ENCODE peak calls at places on chromosomes 12 and 14, in eight cellular contexts. T is AG09319, R is right atrium auricular region, Y is breast epithelium, F is tibial artery, M is cardiac muscle cell, O is HFFc6, P is left ventricle myocardium inferior. S is an unnamed sample.

GRCh38 chr12:93783827-93784226 is 106.7 kb downstream of the CRADD start:
- DNase-seq in T (no peak), R (no peak), Y (no peak), F (no peak), M (no peak), O (no peak), P (no peak), S (no peak)

GRCh38 chr12:126469211-126469610 is 1404.0 kb downstream of the AACS start:
- DNase-seq in T (peak), R (no peak), Y (no peak), F (no peak), M (no peak), O (no peak), P (no peak), S (no peak)

GRCh38 chr14:68634874-68635601 is 157.8 kb downstream of the ZFP36L1 start:
- DNase-seq in T (no peak), R (no peak), Y (no peak), F (no peak), M (no peak), O (no peak), P (no peak), S (no peak)

GRCh38 chr12:97211421-97211820 is 251.2 kb upstream of the RMST start:
- DNase-seq in T (no peak), R (no peak), Y (no peak), F (no peak), M (no peak), O (no peak), P (no peak), S (no peak)

GRCh38 chr12:15186593-15186992 is 34.6 kb downstream of the RERG start:
- DNase-seq in T (no peak), R (no peak), Y (no peak), F (no peak), M (no peak), O (no peak), P (no peak), S (no peak)

GRCh38 chr12:78194448-78194847 is 363.8 kb downstream of the NAV3 start:
- DNase-seq in T (peak), R (no peak), Y (no peak), F (no peak), M (no peak), O (peak), P (no peak), S (no peak)

GRCh38 chr12:10501031-10501430 is 4.7 kb upstream of the EIF2S3B start:
- DNase-seq in T (no peak), R (no peak), Y (no peak), F (no peak), M (no peak), O (no peak), P (no peak), S (no peak)

GRCh38 chr12:74537126-74537706 is 419 bp upstream of the ATXN7L3B start:
- DNase-seq in T (peak), R (no peak), Y (no peak), F (no peak), M (peak), O (peak), P (no peak), S (no peak)

GRCh38 chr14:98864211-98864610 is 407.8 kb downstream of the BCL11B start:
- DNase-seq in T (no peak), R (no peak), Y (no peak), F (no peak), M (no peak), O (no peak), P (no peak), S (no peak)

GRCh38 chr12:3215410-3215975 is 138.3 kb downstream of the TSPAN9 start:
- DNase-seq in T (no peak), R (no peak), Y (no peak), F (no peak), M (no peak), O (no peak), P (no peak), S (no peak)

GRCh38 chr12:105935981-105936380 is 202.8 kb downstream of the NUAK1 start:
- DNase-seq in T (no peak), R (no peak), Y (no peak), F (no peak), M (no peak), O (peak), P (no peak), S (no peak)

GRCh38 chr12:1122803-1123202 is 131.8 kb downstream of the ERC1 start:
- DNase-seq in T (no peak), R (no peak), Y (no peak), F (no peak), M (peak), O (no peak), P (no peak), S (no peak)

GRCh38 chr14:23352506-23353432 is at the start of gene SLC22A17:
- DNase-seq in T (peak), R (peak), Y (peak), F (peak), M (peak), O (peak), P (peak), S (peak)
- TF ChIP-seq CTCF in T (peak), R (no peak), Y (no peak), F (no peak), M (no peak), O (peak), P (no peak), S (no peak)

DNA sequence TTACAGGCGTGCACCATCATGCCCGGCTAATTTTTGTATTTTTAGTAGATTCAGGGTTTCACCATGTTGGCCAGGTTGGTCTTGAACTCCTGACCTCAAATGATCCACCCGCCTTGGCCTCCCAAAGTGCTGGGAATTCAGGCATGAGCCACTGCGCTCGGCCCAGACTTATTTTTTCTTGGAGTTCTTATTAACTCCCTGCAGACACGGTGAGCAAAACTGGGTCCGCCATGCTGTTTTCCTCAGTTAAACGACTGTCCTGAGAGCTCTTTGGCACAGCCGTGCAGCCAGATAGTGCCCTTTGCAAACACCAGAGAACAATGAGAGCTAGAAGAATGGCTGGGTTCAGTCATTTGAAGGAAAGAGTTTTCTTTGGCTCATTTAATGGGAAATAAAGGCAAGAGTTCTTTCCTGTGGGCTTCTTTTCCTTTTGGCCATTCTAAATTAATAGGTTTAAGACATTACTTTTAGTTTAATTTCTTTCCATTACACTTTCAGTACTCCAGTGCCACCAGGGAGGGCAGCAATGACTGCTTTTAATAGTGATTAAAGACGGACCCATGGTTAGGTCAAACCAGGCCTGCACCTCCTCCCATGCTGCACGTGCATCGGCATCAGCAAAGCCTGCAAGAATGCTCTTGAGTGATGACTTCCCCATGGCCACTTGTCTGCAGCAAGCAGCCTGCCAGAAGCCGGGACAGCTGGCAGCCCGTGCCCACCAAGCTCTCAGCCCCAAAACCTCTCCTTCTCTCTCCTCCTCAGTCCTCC is 60.7 kb downstream of the VCPKMT start:
- DNase-seq in T (no peak), R (no peak), Y (no peak), F (peak), M (no peak), O (no peak), P (no peak), S (no peak)
- TF ChIP-seq CTCF in T (no peak), R (no peak), Y (no peak), F (no peak), M (peak), O (no peak), P (peak), S (no peak)

DNA sequence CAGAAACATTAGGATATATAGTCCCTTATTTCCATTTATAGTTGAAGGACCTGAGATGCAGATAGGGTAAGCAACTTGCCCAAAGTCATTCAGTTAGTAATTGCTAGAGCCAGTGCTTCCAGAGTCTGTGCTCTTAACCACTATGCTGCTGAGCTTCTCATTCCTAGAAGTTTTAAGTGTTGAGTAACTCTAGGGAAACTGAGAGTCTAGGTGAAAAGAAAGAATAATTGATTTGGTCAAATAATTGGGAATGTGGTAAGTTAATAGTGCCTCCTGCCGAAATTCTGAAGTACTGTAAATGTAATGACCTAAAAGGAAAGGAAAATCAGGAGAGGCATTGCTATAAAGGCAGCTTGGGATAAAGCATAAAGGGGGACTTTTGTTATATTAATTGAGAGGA is 14.1 kb downstream of the PYROXD1 start:
- DNase-seq in T (no peak), R (no peak), Y (no peak), F (no peak), M (no peak), O (peak), P (no peak), S (no peak)
- TF ChIP-seq CTCF in T (no peak), R (no peak), Y (no peak), F (no peak), M (no peak), O (peak), P (no peak), S (no peak)

GRCh38 chr12:33795536-33795935 is 226.8 kb upstream of the ALG10 start:
- DNase-seq in T (no peak), R (no peak), Y (no peak), F (no peak), M (no peak), O (no peak), P (no peak), S (no peak)

DNA sequence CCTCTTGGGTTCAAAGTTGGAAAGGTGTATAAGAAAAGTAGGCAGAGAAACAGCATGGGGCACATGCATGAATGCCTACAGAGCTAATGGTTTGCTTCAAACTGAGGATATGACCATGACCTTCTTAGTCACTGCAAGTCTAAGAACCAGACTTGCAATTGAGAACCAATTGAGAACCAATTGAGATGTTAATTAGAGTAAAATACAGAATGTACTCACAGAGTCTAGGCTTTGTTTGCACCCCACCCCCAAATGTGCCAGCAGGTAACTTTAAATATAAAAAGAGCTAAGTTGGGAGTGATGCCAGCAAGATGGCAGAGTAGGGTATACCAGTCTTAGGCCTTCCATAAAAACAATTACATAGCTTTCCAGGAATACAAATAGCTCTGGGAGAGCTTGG is 227.3 kb upstream of the ALG10 start:
- DNase-seq in T (no peak), R (no peak), Y (no peak), F (no peak), M (no peak), O (no peak), P (no peak), S (no peak)
- TF ChIP-seq CTCF in T (no peak), R (no peak), Y (no peak), F (no peak), M (no peak), O (no peak), P (no peak), S (no peak)

DNA sequence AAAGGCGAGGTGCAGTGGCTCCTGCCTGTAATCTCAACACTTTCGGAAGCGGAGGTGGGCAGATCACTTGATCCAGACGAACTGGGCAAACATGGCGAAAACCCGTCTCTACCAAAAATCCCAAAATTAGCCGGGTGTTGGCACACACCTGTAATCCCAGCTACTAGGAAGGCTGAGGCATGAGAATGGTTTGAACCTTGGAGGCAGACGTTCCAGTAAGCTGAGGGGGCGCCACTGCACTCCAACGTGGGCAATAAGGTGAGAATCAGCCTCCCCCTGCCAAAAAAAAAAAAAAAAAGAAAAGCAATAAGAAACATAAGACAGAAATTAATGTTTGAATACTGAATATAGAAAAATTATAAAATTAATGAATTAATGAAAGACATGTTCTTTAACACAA is 928.7 kb downstream of the LRFN5 start:
- DNase-seq in T (no peak), R (no peak), Y (no peak), F (no peak), M (no peak), O (no peak), P (no peak), S (no peak)
- TF ChIP-seq CTCF in T (no peak), R (no peak), Y (no peak), F (no peak), M (no peak), O (no peak), P (no peak), S (no peak)